ENCODE peak calls at places on chromosomes 7 and 10, in ten cellular contexts. G is activated CD4-positive, alpha-beta T cell treated with anti-CD3 and anti-CD28 coated beads, Interleukin-2, amount 10 ng/mL, durations not matched to agents 7 days and 5 days; K is HuH-7; U is hepatic stellate cell; Z is A549; R is SW480; H is AG10803; F is NCI-H1105; S is GM04504; I is AG04450. A is an unnamed sample.

GRCh38 chr7:70570029-70570428 is 561.9 kb upstream of the GALNT17 start:
- DNase-seq in K (no peak), I (no peak), S (no peak), R (no peak), G (no peak), Z (no peak), H (no peak), F (no peak), U (no peak), A (no peak)

GRCh38 chr10:36441557-36441956 is 683.8 kb upstream of the ANKRD30A start:
- DNase-seq in U (no peak), H (no peak), R (no peak), F (no peak), I (no peak), Z (no peak), G (no peak), S (no peak), K (peak), A (no peak)

GRCh38 chr10:120666311-120666710 is 184.9 kb upstream of the WDR11 start:
- DNase-seq in I (no peak), H (no peak), S (no peak), Z (no peak), U (no peak), R (no peak), F (no peak), K (no peak), G (no peak), A (no peak)

GRCh38 chr10:124696446-124697392 is 47.5 kb downstream of the FAM53B start:
- DNase-seq in I (no peak), H (no peak), G (peak), F (no peak), U (no peak), R (no peak), S (no peak), K (no peak), Z (no peak), A (peak)

GRCh38 chr10:104076743-104077160 is 8.9 kb downstream of the COL17A1 start:
- DNase-seq in Z (no peak), K (no peak), U (no peak), R (peak), G (no peak), I (no peak), H (peak), F (peak), S (no peak), A (no peak)

GRCh38 chr7:80412842-80413241 is 99.0 kb downstream of the GNAT3 start:
- DNase-seq in Z (no peak), R (no peak), S (no peak), G (no peak), H (peak), U (no peak), K (no peak), F (no peak), I (no peak), A (no peak)

GRCh38 chr7:24858108-24858977 is 101.1 kb upstream of the GSDME start:
- DNase-seq in F (no peak), G (no peak), I (no peak), S (no peak), R (no peak), Z (no peak), U (no peak), K (peak), H (no peak), A (no peak)

GRCh38 chr10:102962259-102962658 is 44.2 kb downstream of the CNNM2 start:
- DNase-seq in F (no peak), R (no peak), K (no peak), G (no peak), S (no peak), U (no peak), Z (no peak), I (no peak), H (no peak), A (no peak)

GRCh38 chr10:71632200-71632820 is 87.3 kb downstream of the C10orf105 start:
- DNase-seq in G (no peak), K (no peak), F (no peak), Z (no peak), H (no peak), I (no peak), S (no peak), U (no peak), R (no peak), A (no peak)

GRCh38 chr10:10727812-10728211 is 289.9 kb upstream of the CELF2 start:
- DNase-seq in I (no peak), G (no peak), H (no peak), U (no peak), R (no peak), K (no peak), F (no peak), S (no peak), Z (no peak), A (no peak)

GRCh38 chr10:72337722-72338121 is 17.0 kb downstream of the DNAJB12 start:
- DNase-seq in S (no peak), K (no peak), F (no peak), G (no peak), R (no peak), U (no peak), I (no peak), Z (no peak), H (no peak), A (no peak)

A was measured in GM12865.